ENCODE peak calls at places on chromosomes 6 and 20, in seven cellular contexts. X is effector memory CD4-positive, alpha-beta T cell; G is naive thymus-derived CD8-positive, alpha-beta T cell; D is renal cortical epithelial cell; I is EH; U is HT-29; J is globus pallidus. T is an unnamed sample.

GRCh38 chr20:35404614-35405259 is 7.0 kb downstream of the UQCC1 start:
- DNase-seq in U (no peak), I (no peak), J (no peak), G (no peak), X (no peak), D (no peak), T (peak; percentile 6)

GRCh38 chr20:59006167-59006863 is 739 bp downstream of the CTSZ start:
- DNase-seq in D (no peak), U (peak; percentile 51), I (peak; percentile 23), J (no peak), G (no peak), X (no peak), T (peak; percentile 42)

GRCh38 chr6:17352302-17352701 is 41.1 kb upstream of the CAP2 start:
- DNase-seq in I (peak; percentile 69), D (no peak), U (no peak), J (no peak), X (no peak), G (no peak), T (no peak)

GRCh38 chr6:26333458-26334297 is 31.3 kb upstream of the BTN3A2 start:
- DNase-seq in J (no peak), G (no peak), U (no peak), I (no peak), D (no peak), X (no peak), T (no peak)

GRCh38 chr20:62052842-62053464 is 12.7 kb downstream of the TAF4 start:
- DNase-seq in I (no peak), X (no peak), D (no peak), J (no peak), G (no peak), U (no peak), T (no peak)

GRCh38 chr6:135722679-135723078 is 128.8 kb upstream of the PDE7B start:
- DNase-seq in X (no peak), U (peak; percentile 92), G (no peak), J (no peak), I (peak; percentile 96), D (peak; percentile 100), T (peak; percentile 89)

GRCh38 chr6:53306819-53307347 is 41.9 kb downstream of the ELOVL5 start:
- DNase-seq in D (peak; percentile 99), I (peak; percentile 54), J (no peak), U (no peak), G (no peak), X (no peak), T (peak; percentile 84)

GRCh38 chr6:156174026-156174880 is 602.9 kb upstream of the ARID1B start:
- DNase-seq in G (no peak), U (no peak), J (no peak), X (no peak), D (no peak), I (no peak), T (no peak)

GRCh38 chr6:96775727-96776400 is 61.4 kb downstream of the GPR63 start:
- DNase-seq in D (no peak), G (no peak), X (no peak), U (no peak), J (no peak), I (no peak), T (peak; percentile 3)

GRCh38 chr20:25251019-25251418 is 3.1 kb downstream of the PYGB start:
- DNase-seq in J (no peak), X (no peak), D (no peak), I (no peak), U (no peak), G (no peak), T (no peak)

GRCh38 chr6:38459291-38459690 is 180.4 kb downstream of the BTBD9 start:
- DNase-seq in D (no peak), G (no peak), X (no peak), I (peak; percentile 46), J (no peak), U (no peak), T (no peak)

GRCh38 chr6:44338228-44339122 is 4.0 kb upstream of the SPATS1 start:
- DNase-seq in D (peak; percentile 46), U (peak; percentile 77), I (peak; percentile 64), X (peak; percentile 40), G (peak; percentile 81), J (peak; percentile 61), T (peak; percentile 78)

T was measured in small intestine.